ENCODE peak calls at places on chromosomes 16 and 17, in nine cellular contexts. O, S, B, C, I, Z, M, V and G are unnamed samples.

GRCh38 chr16:83095926-83096692 is 469.3 kb downstream of the CDH13 start:
- DNase-seq in O (no peak), S (no peak), B (no peak), C (no peak), I (no peak), Z (no peak), M (no peak), V (peak), G (no peak)

GRCh38 chr16:64278196-64278595 is 843.7 kb downstream of the CDH11 start:
- DNase-seq in O (no peak), S (no peak), B (no peak), C (no peak), I (no peak), Z (no peak), M (no peak), V (no peak), G (no peak)

GRCh38 chr17:9958586-9959281 is 53.7 kb upstream of the RCVRN start:
- DNase-seq in O (no peak), S (no peak), B (no peak), C (no peak), I (no peak), Z (no peak), M (no peak), V (no peak), G (no peak)

GRCh38 chr16:1770328-1771071 is 843 bp downstream of the NME3 start:
- DNase-seq in O (no peak), S (no peak), B (peak), C (peak), I (peak), Z (no peak), M (peak), V (no peak), G (peak)

GRCh38 chr17:83174859-83175550 is 95.6 kb downstream of the METRNL start:
- DNase-seq in O (no peak), S (no peak), B (peak), C (no peak), I (no peak), Z (no peak), M (no peak), V (no peak), G (no peak)

GRCh38 chr16:30907064-30907463 is 10.7 kb downstream of the CTF1 start:
- DNase-seq in O (no peak), S (no peak), B (no peak), C (no peak), I (no peak), Z (no peak), M (no peak), V (no peak), G (no peak)

GRCh38 chr16:47499700-47500264 is 38.7 kb downstream of the PHKB start:
- DNase-seq in O (no peak), S (no peak), B (no peak), C (no peak), I (no peak), Z (no peak), M (no peak), V (no peak), G (no peak)

GRCh38 chr16:76201385-76201784 is 75.8 kb upstream of the CNTNAP4 start:
- DNase-seq in O (no peak), S (no peak), B (no peak), C (no peak), I (no peak), Z (no peak), M (no peak), V (no peak), G (no peak)

GRCh38 chr16:57394444-57394843 is 10.1 kb upstream of the CCL17 start:
- DNase-seq in O (no peak), S (no peak), B (no peak), C (no peak), I (peak), Z (no peak), M (peak), V (no peak), G (no peak)

GRCh38 chr16:46817961-46818360 is 13.0 kb downstream of the C16orf87 start:
- DNase-seq in O (no peak), S (no peak), B (no peak), C (no peak), I (no peak), Z (no peak), M (no peak), V (no peak), G (no peak)

GRCh38 chr17:73336613-73337400 is 25.0 kb upstream of the CDC42EP4 start:
- DNase-seq in O (no peak), S (no peak), B (no peak), C (no peak), I (no peak), Z (no peak), M (no peak), V (no peak), G (no peak)

GRCh38 chr17:76623271-76624146 is 20.0 kb downstream of the ST6GALNAC1 start:
- DNase-seq in O (peak), S (no peak), B (peak), C (peak), I (peak), Z (peak), M (peak), V (peak), G (peak)
- TF ChIP-seq CTCF in O (peak), S (no peak), B (peak), C (peak), I (peak), Z (peak), M (peak), V (peak), G (peak)

GRCh38 chr17:28554565-28554964 is 2.1 kb upstream of the UNC119 start:
- DNase-seq in O (no peak), S (no peak), B (no peak), C (no peak), I (no peak), Z (no peak), M (no peak), V (no peak), G (no peak)
- TF ChIP-seq CTCF in O (no peak), S (peak), B (peak), C (no peak), I (no peak), Z (no peak), M (no peak), V (peak), G (no peak)

DNA sequence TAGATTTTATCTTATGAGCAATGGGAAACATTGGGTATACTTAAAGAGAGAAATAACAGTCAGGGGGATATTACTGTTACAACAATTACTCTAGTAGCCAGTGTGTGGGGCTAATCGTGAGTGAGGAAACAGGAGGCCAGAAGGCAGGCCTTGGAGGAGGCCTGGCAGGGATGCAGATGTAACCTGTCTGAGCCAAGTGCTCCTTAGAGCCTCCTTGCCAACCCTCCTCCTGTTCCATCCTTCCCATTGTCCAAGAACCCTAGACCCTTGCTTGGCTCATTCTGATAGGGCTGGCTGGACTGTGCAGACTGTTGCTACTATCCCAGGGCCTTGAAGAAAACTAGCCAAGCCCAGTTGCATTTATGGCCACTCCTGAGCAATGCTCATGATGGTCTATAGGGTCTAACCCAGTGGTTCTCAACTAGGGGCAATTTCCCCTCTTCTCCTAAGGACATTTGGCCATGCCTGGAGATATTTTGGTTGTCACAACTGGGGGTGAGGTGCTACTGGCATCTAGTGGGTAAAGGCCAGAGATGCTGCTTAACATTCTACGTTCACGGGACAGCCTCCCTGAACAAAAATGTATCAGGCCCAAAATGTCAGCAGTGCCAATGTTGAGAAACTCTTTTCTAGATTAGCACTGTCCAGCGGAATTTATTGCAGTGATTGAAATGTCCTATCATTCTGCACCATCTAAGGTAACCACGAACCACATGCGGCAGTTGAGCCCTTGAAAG is 24.4 kb upstream of the WSCD1 start:
- DNase-seq in O (no peak), S (no peak), B (no peak), C (no peak), I (no peak), Z (no peak), M (no peak), V (no peak), G (no peak)
- TF ChIP-seq CTCF in O (no peak), S (no peak), B (no peak), C (no peak), I (no peak), Z (no peak), M (no peak), V (no peak), G (no peak)

GRCh38 chr16:73053379-73054130 is 5.6 kb upstream of the ZFHX3 start:
- DNase-seq in O (no peak), S (no peak), B (no peak), C (no peak), I (peak), Z (no peak), M (no peak), V (no peak), G (no peak)
- TF ChIP-seq CTCF in O (no peak), S (no peak), B (no peak), C (no peak), I (no peak), Z (no peak), M (no peak), V (no peak), G (no peak)

GRCh38 chr16:66471696-66472393 is 44.8 kb downstream of the BEAN1 start:
- DNase-seq in O (no peak), S (no peak), B (no peak), C (no peak), I (no peak), Z (no peak), M (no peak), V (no peak), G (no peak)
- TF ChIP-seq CTCF in O (no peak), S (no peak), B (no peak), C (no peak), I (no peak), Z (no peak), M (no peak), V (no peak), G (no peak)

GRCh38 chr16:25014500-25015147 is 545 bp downstream of the ARHGAP17 start:
- DNase-seq in O (no peak), S (no peak), B (no peak), C (peak), I (peak), Z (peak), M (peak), V (no peak), G (no peak)
- TF ChIP-seq CTCF in O (no peak), S (no peak), B (no peak), C (no peak), I (no peak), Z (no peak), M (no peak), V (peak), G (no peak)

GRCh38 chr17:20999841-21000532 is 42.8 kb downstream of the USP22 start:
- DNase-seq in O (no peak), S (no peak), B (no peak), C (no peak), I (no peak), Z (no peak), M (no peak), V (no peak), G (no peak)

GRCh38 chr17:21002309-21003006 is 40.4 kb downstream of the USP22 start:
- DNase-seq in O (no peak), S (no peak), B (no peak), C (no peak), I (no peak), Z (no peak), M (no peak), V (no peak), G (no peak)

GRCh38 chr17:21001111-21001812 is 41.5 kb downstream of the USP22 start:
- DNase-seq in O (no peak), S (no peak), B (no peak), C (no peak), I (no peak), Z (no peak), M (no peak), V (no peak), G (no peak)

GRCh38 chr17:21003007-21003621 is 39.7 kb downstream of the USP22 start:
- DNase-seq in O (no peak), S (no peak), B (no peak), C (no peak), I (no peak), Z (no peak), M (no peak), V (no peak), G (no peak)

GRCh38 chr17:21001813-21002221 is 41.0 kb downstream of the USP22 start:
- DNase-seq in O (no peak), S (no peak), B (no peak), C (no peak), I (no peak), Z (no peak), M (peak), V (no peak), G (no peak)
- TF ChIP-seq CTCF in O (no peak), S (no peak), B (no peak), C (no peak), I (no peak), Z (no peak), M (no peak), V (no peak), G (no peak)

GRCh38 chr16:29314292-29314934 is 92.1 kb downstream of the NPIPB11 start:
- DNase-seq in O (no peak), S (no peak), B (no peak), C (no peak), I (no peak), Z (no peak), M (no peak), V (no peak), G (no peak)

GRCh38 chr16:29317269-29317668 is 89.2 kb downstream of the NPIPB11 start:
- DNase-seq in O (no peak), S (no peak), B (no peak), C (no peak), I (no peak), Z (no peak), M (no peak), V (no peak), G (no peak)

GRCh38 chr16:29316673-29317237 is 89.8 kb downstream of the NPIPB11 start:
- DNase-seq in O (no peak), S (no peak), B (no peak), C (no peak), I (no peak), Z (no peak), M (no peak), V (no peak), G (no peak)

GRCh38 chr16:29315046-29315445 is 91.5 kb downstream of the NPIPB11 start:
- DNase-seq in O (no peak), S (no peak), B (no peak), C (no peak), I (no peak), Z (no peak), M (no peak), V (no peak), G (no peak)

GRCh38 chr16:29315916-29316517 is 90.5 kb downstream of the NPIPB11 start:
- DNase-seq in O (no peak), S (no peak), B (no peak), C (no peak), I (no peak), Z (no peak), M (no peak), V (no peak), G (no peak)
- TF ChIP-seq CTCF in O (no peak), S (peak), B (no peak), C (no peak), I (no peak), Z (no peak), M (no peak), V (no peak), G (no peak)

GRCh38 chr16:12559714-12560113 is 244.0 kb downstream of the CPPED1 start:
- DNase-seq in O (no peak), S (no peak), B (no peak), C (no peak), I (no peak), Z (no peak), M (no peak), V (no peak), G (no peak)

GRCh38 chr16:12557808-12558207 is 245.9 kb downstream of the CPPED1 start:
- DNase-seq in O (no peak), S (no peak), B (no peak), C (no peak), I (no peak), Z (no peak), M (no peak), V (no peak), G (no peak)

GRCh38 chr16:12553191-12553590 is 250.5 kb downstream of the CPPED1 start:
- DNase-seq in O (no peak), S (no peak), B (no peak), C (no peak), I (no peak), Z (no peak), M (no peak), V (no peak), G (no peak)

DNA sequence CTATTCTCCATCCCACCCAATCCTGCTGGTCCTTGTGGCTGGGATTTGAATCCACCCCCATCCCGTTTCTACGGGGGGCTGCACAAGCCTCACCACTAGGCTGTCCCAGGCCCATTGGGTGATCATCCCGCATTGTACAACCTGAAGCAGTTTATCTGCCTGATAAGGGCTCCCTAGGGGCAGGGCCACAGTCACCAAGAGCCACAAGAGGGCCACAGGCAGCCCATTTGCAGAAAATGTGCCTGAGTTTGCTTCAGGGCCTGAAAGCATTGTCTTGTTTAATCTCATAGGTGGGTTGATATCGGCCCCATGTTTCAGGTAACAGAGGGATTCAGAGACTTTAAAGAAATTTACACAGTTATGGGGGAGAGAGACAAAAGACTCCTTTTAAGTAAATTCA is 245.0 kb downstream of the CPPED1 start:
- DNase-seq in O (no peak), S (no peak), B (no peak), C (no peak), I (no peak), Z (no peak), M (no peak), V (no peak), G (no peak)
- TF ChIP-seq CTCF in O (no peak), S (no peak), B (peak), C (no peak), I (no peak), Z (no peak), M (no peak), V (no peak), G (no peak)

GRCh38 chr16:65965632-65966031 is 400.9 kb upstream of the CDH5 start:
- DNase-seq in O (no peak), S (no peak), B (no peak), C (no peak), I (no peak), Z (no peak), M (no peak), V (no peak), G (no peak)

GRCh38 chr16:65967376-65967775 is 399.1 kb upstream of the CDH5 start:
- DNase-seq in O (no peak), S (no peak), B (no peak), C (no peak), I (no peak), Z (no peak), M (no peak), V (peak), G (no peak)

GRCh38 chr16:65959978-65960377 is 406.5 kb upstream of the CDH5 start:
- DNase-seq in O (no peak), S (no peak), B (no peak), C (no peak), I (peak), Z (no peak), M (no peak), V (no peak), G (no peak)

GRCh38 chr16:65961491-65962143 is 404.9 kb upstream of the CDH5 start:
- DNase-seq in O (no peak), S (no peak), B (no peak), C (no peak), I (no peak), Z (no peak), M (no peak), V (no peak), G (no peak)

DNA sequence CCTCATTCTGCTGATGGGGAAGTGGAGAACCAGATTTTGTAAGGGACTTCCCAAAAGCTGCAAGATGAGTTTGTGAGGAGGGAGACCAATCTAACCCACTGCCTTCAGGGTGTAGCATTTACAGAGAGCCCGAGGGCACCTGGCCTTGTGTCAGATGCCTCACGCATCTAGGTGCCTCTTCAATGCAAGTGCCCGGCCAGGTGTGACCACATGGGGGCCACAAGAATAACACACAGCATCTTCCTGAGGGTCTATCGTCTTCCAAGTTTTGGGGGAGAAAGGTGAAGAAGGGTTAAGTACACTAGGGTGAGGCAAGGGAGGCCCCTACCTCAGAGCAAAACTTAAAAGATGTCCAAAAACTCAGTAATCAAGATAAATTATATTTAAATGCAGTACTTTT is 401.7 kb upstream of the CDH5 start:
- DNase-seq in O (no peak), S (no peak), B (no peak), C (no peak), I (no peak), Z (no peak), M (no peak), V (no peak), G (no peak)
- TF ChIP-seq CTCF in O (no peak), S (no peak), B (no peak), C (no peak), I (no peak), Z (no peak), M (no peak), V (no peak), G (no peak)